ENCODE peak calls at places on chromosomes 12 and 14, in nine cellular contexts. Q is cardiac fibroblast, R is HL-60, D is OCI-LY7, L is activated B cell treated with CpG ODN at 0.5 μM for 24 hours, S is SK-N-SH, U is upper lobe of right lung, V is adrenal gland, X is PC-9. A is an unnamed sample.

GRCh38 chr12:13135336-13136178 is 32.1 kb upstream of the GSG1 start:
- DNase-seq in Q (peak), R (no peak), D (no peak), L (no peak), S (no peak), U (peak), V (peak), X (peak), A (no peak)

GRCh38 chr12:27000962-27001361 is 13.2 kb downstream of the TM7SF3 start:
- DNase-seq in Q (no peak), R (no peak), D (no peak), L (no peak), S (no peak), U (no peak), V (no peak), X (no peak), A (no peak)

GRCh38 chr12:19719650-19720049 is 280.4 kb downstream of the AEBP2 start:
- DNase-seq in Q (no peak), R (no peak), D (no peak), L (no peak), S (no peak), U (no peak), V (no peak), X (no peak), A (no peak)

GRCh38 chr14:87615822-87616679 is 376.9 kb downstream of the GALC start:
- DNase-seq in Q (peak), R (peak), D (peak), L (no peak), S (peak), U (no peak), V (peak), X (peak), A (no peak)

GRCh38 chr14:65949711-65950516 is 536.3 kb upstream of the CCDC196 start:
- DNase-seq in Q (peak), R (no peak), D (no peak), L (no peak), S (no peak), U (peak), V (peak), X (peak), A (peak)

GRCh38 chr12:8661016-8661415 is 1.6 kb downstream of the MFAP5 start:
- DNase-seq in Q (no peak), R (no peak), D (no peak), L (no peak), S (no peak), U (no peak), V (no peak), X (no peak), A (no peak)

GRCh38 chr12:104738841-104739642 is 219.0 kb downstream of the SLC41A2 start:
- DNase-seq in Q (no peak), R (no peak), D (no peak), L (no peak), S (no peak), U (no peak), V (no peak), X (no peak), A (no peak)

GRCh38 chr12:53485955-53486729 is 13.1 kb downstream of the MAP3K12 start:
- DNase-seq in Q (no peak), R (no peak), D (no peak), L (no peak), S (no peak), U (peak), V (no peak), X (no peak), A (no peak)

GRCh38 chr12:55829967-55830600 is 697 bp upstream of the DNAJC14 start:
- DNase-seq in Q (no peak), R (no peak), D (peak), L (peak), S (peak), U (peak), V (peak), X (peak), A (no peak)

GRCh38 chr12:91926810-91927209 is 218.8 kb downstream of the BTG1 start:
- DNase-seq in Q (peak), R (no peak), D (no peak), L (no peak), S (no peak), U (no peak), V (no peak), X (no peak), A (no peak)

GRCh38 chr12:22755629-22756028 is 130.7 kb downstream of the ETNK1 start:
- DNase-seq in Q (no peak), R (peak), D (no peak), L (no peak), S (no peak), U (no peak), V (no peak), X (no peak), A (no peak)

GRCh38 chr14:35107866-35108265 is 13.9 kb downstream of the PPP2R3C start:
- DNase-seq in Q (no peak), R (no peak), D (no peak), L (no peak), S (no peak), U (no peak), V (no peak), X (no peak), A (no peak)

GRCh38 chr14:101505216-101505970 is 55.9 kb upstream of the DIO3 start:
- DNase-seq in Q (no peak), R (no peak), D (no peak), L (peak), S (no peak), U (peak), V (no peak), X (no peak), A (no peak)

GRCh38 chr14:101707285-101707842 is 54.1 kb upstream of the PPP2R5C start:
- DNase-seq in Q (peak), R (peak), D (peak), L (peak), S (peak), U (no peak), V (peak), X (peak), A (no peak)

DNA sequence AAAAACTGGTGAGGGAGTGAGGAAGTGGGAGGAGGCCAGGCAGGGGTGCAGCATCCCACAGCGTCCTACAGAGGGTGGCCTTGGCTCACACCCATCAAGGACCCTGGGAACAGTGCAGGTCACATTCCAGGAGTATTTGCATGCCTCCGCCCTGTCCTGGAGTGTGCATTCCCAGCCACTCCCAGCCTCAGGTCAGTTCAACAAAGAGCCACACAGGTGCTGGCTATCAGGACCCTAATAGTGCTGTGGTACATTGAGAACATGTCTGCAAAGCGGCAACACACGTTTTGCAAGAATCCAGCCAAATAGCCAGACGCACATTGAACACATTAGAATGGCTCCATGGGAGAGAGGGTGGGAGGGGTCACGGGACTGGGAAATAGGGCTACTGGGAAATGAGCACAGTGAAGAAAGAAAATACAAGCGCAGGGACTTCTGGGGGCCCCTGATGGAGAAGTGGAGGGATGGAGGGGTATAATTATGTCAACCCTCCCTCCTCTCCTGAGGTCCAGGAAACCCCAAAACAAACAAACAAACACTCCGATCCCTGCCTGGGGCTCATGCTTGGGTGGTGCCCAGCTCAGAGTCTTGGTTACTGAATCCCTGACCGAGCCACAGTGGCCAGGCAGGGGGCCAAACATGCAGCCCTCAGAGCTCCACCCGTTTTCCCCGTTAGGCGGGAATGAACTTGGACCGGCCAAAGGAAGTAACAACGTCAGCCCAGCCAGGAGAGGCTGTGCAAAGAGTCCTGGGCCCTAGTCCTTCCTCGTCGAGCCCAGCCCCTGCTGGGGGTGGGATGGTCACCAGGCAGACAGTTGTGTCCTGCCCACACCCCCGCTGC is 36.4 kb downstream of the CMKLR1 start:
- DNase-seq in Q (no peak), R (no peak), D (no peak), L (no peak), S (peak), U (peak), V (peak), X (peak), A (no peak)
- TF ChIP-seq CTCF in Q (no peak), R (no peak), D (no peak), L (no peak), S (no peak), U (peak), V (no peak), X (no peak), A (no peak)

DNA sequence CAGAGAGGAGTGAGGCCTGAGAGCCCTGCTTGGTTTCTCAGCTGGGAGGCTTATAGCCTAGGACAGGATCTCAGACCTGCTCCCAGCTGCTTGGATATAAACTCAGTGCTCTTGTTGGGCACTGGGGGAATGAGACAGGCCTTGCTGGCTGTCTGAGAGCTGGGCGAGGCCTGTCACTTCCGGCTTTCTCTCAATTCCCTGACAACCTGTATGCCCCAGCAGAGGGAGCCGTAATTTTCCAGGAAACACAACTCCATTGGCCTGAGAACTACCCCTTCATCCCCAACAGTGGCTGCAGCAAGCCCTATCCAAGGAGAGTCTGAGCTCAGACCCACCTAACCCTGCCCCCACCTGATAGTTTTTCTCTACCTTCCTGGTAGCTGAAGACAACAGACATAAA is 258.3 kb upstream of the STXBP6 start:
- DNase-seq in Q (no peak), R (no peak), D (no peak), L (no peak), S (no peak), U (no peak), V (no peak), X (no peak), A (no peak)
- TF ChIP-seq CTCF in Q (no peak), R (no peak), D (no peak), L (no peak), S (no peak), U (no peak), V (no peak), X (no peak), A (no peak)

DNA sequence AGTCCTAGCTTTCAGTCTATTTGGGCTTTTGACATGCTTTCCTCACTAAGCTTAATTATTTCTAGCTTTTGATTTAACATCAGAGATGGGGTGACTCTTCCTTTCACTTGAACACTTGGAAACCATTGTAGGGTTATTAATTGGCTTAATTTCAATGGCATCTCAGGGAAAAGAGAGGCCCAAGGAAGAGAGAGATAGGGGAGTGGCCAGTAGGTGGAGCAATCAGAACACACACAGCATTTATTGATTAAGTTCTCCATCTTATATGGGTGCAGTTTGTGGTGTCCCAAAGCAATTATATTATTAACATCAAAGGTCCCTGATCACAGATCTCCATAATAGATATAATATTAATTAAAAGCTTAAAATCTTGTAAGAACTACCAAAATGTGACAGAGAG is 1466.1 kb upstream of the SEL1L start:
- DNase-seq in Q (no peak), R (peak), D (no peak), L (no peak), S (no peak), U (no peak), V (no peak), X (no peak), A (no peak)
- TF ChIP-seq CTCF in Q (no peak), R (no peak), D (peak), L (no peak), S (no peak), U (peak), V (no peak), X (no peak), A (no peak)

GRCh38 chr12:65818454-65819382 is 5.6 kb upstream of the HMGA2 start:
- DNase-seq in Q (peak), R (no peak), D (no peak), L (no peak), S (no peak), U (no peak), V (no peak), X (peak), A (no peak)
- TF ChIP-seq CTCF in Q (no peak), R (no peak), D (no peak), L (no peak), S (no peak), U (no peak), V (no peak), X (no peak), A (no peak)

A was measured in CD4-positive, alpha-beta T cell.